ENCODE peak calls at places on chromosome 9, in seven cellular contexts. One of them, this sample, is unnamed.

GRCh38 chr9:211557-211956 is 3.1 kb upstream of the DOCK8 start:
- DNase-seq in T-helper 2 cell: no peak
- DNase-seq in LHCN-M2: no peak
- DNase-seq in AG09309: no peak
- DNase-seq in activated CD4-positive, alpha-beta T cell treated with anti-CD3 and anti-CD28 coated beads, Interleukin-2, amount 10 ng/mL, durations not matched to agents 24 days and 14 days: peak
- DNase-seq in kidney tubule cell: no peak
- DNase-seq in stimulated activated CD4-positive, alpha-beta T cell treated with anti-CD3 and anti-CD28 coated beads, Interleukin-2, amount 100 ng/mL, for 48 hours: no peak
- DNase-seq in this sample: no peak

GRCh38 chr9:35688558-35689350 is 971 bp downstream of the TPM2 start:
- DNase-seq in T-helper 2 cell: no peak
- DNase-seq in LHCN-M2: peak
- DNase-seq in AG09309: no peak
- DNase-seq in activated CD4-positive, alpha-beta T cell treated with anti-CD3 and anti-CD28 coated beads, Interleukin-2, amount 10 ng/mL, durations not matched to agents 24 days and 14 days: no peak
- DNase-seq in kidney tubule cell: peak
- DNase-seq in stimulated activated CD4-positive, alpha-beta T cell treated with anti-CD3 and anti-CD28 coated beads, Interleukin-2, amount 100 ng/mL, for 48 hours: no peak
- DNase-seq in this sample: peak

GRCh38 chr9:96350866-96351265 is 32.6 kb downstream of the SLC35D2 start:
- DNase-seq in T-helper 2 cell: no peak
- DNase-seq in LHCN-M2: no peak
- DNase-seq in AG09309: no peak
- DNase-seq in activated CD4-positive, alpha-beta T cell treated with anti-CD3 and anti-CD28 coated beads, Interleukin-2, amount 10 ng/mL, durations not matched to agents 24 days and 14 days: no peak
- DNase-seq in kidney tubule cell: no peak
- DNase-seq in stimulated activated CD4-positive, alpha-beta T cell treated with anti-CD3 and anti-CD28 coated beads, Interleukin-2, amount 100 ng/mL, for 48 hours: no peak
- DNase-seq in this sample: no peak

GRCh38 chr9:129863059-129863690 is 27.9 kb downstream of the USP20 start:
- DNase-seq in T-helper 2 cell: peak
- DNase-seq in LHCN-M2: no peak
- DNase-seq in AG09309: no peak
- DNase-seq in activated CD4-positive, alpha-beta T cell treated with anti-CD3 and anti-CD28 coated beads, Interleukin-2, amount 10 ng/mL, durations not matched to agents 24 days and 14 days: peak
- DNase-seq in kidney tubule cell: no peak
- DNase-seq in stimulated activated CD4-positive, alpha-beta T cell treated with anti-CD3 and anti-CD28 coated beads, Interleukin-2, amount 100 ng/mL, for 48 hours: peak
- DNase-seq in this sample: peak

GRCh38 chr9:121009657-121010056 is 40.4 kb downstream of the C5 start:
- DNase-seq in T-helper 2 cell: no peak
- DNase-seq in LHCN-M2: no peak
- DNase-seq in AG09309: no peak
- DNase-seq in activated CD4-positive, alpha-beta T cell treated with anti-CD3 and anti-CD28 coated beads, Interleukin-2, amount 10 ng/mL, durations not matched to agents 24 days and 14 days: no peak
- DNase-seq in kidney tubule cell: no peak
- DNase-seq in stimulated activated CD4-positive, alpha-beta T cell treated with anti-CD3 and anti-CD28 coated beads, Interleukin-2, amount 100 ng/mL, for 48 hours: no peak
- DNase-seq in this sample: no peak

GRCh38 chr9:97567894-97568202 is 65.3 kb downstream of the TSTD2 start:
- DNase-seq in T-helper 2 cell: no peak
- DNase-seq in LHCN-M2: no peak
- DNase-seq in AG09309: no peak
- DNase-seq in activated CD4-positive, alpha-beta T cell treated with anti-CD3 and anti-CD28 coated beads, Interleukin-2, amount 10 ng/mL, durations not matched to agents 24 days and 14 days: no peak
- DNase-seq in kidney tubule cell: no peak
- DNase-seq in stimulated activated CD4-positive, alpha-beta T cell treated with anti-CD3 and anti-CD28 coated beads, Interleukin-2, amount 100 ng/mL, for 48 hours: no peak
- DNase-seq in this sample: no peak

GRCh38 chr9:131833906-131834305 is 94.0 kb upstream of the RAPGEF1 start:
- DNase-seq in T-helper 2 cell: no peak
- DNase-seq in LHCN-M2: peak
- DNase-seq in AG09309: no peak
- DNase-seq in activated CD4-positive, alpha-beta T cell treated with anti-CD3 and anti-CD28 coated beads, Interleukin-2, amount 10 ng/mL, durations not matched to agents 24 days and 14 days: no peak
- DNase-seq in kidney tubule cell: peak
- DNase-seq in stimulated activated CD4-positive, alpha-beta T cell treated with anti-CD3 and anti-CD28 coated beads, Interleukin-2, amount 100 ng/mL, for 48 hours: no peak
- DNase-seq in this sample: no peak

GRCh38 chr9:23850242-23851023 is 24.4 kb upstream of the ELAVL2 start:
- DNase-seq in T-helper 2 cell: no peak
- DNase-seq in LHCN-M2: peak
- DNase-seq in AG09309: no peak
- DNase-seq in activated CD4-positive, alpha-beta T cell treated with anti-CD3 and anti-CD28 coated beads, Interleukin-2, amount 10 ng/mL, durations not matched to agents 24 days and 14 days: no peak
- DNase-seq in kidney tubule cell: peak
- DNase-seq in stimulated activated CD4-positive, alpha-beta T cell treated with anti-CD3 and anti-CD28 coated beads, Interleukin-2, amount 100 ng/mL, for 48 hours: no peak
- DNase-seq in this sample: peak

GRCh38 chr9:69200071-69200470 is 26.0 kb downstream of the TJP2 start:
- DNase-seq in T-helper 2 cell: no peak
- DNase-seq in LHCN-M2: peak
- DNase-seq in AG09309: no peak
- DNase-seq in activated CD4-positive, alpha-beta T cell treated with anti-CD3 and anti-CD28 coated beads, Interleukin-2, amount 10 ng/mL, durations not matched to agents 24 days and 14 days: no peak
- DNase-seq in kidney tubule cell: peak
- DNase-seq in stimulated activated CD4-positive, alpha-beta T cell treated with anti-CD3 and anti-CD28 coated beads, Interleukin-2, amount 100 ng/mL, for 48 hours: no peak
- DNase-seq in this sample: peak

GRCh38 chr9:130854086-130854485 is 19.0 kb downstream of the ABL1 start:
- DNase-seq in T-helper 2 cell: no peak
- DNase-seq in LHCN-M2: no peak
- DNase-seq in AG09309: no peak
- DNase-seq in activated CD4-positive, alpha-beta T cell treated with anti-CD3 and anti-CD28 coated beads, Interleukin-2, amount 10 ng/mL, durations not matched to agents 24 days and 14 days: no peak
- DNase-seq in kidney tubule cell: no peak
- DNase-seq in stimulated activated CD4-positive, alpha-beta T cell treated with anti-CD3 and anti-CD28 coated beads, Interleukin-2, amount 100 ng/mL, for 48 hours: no peak
- DNase-seq in this sample: no peak

GRCh38 chr9:101738566-101739183 is at the start of gene GRIN3A:
- DNase-seq in T-helper 2 cell: no peak
- DNase-seq in LHCN-M2: no peak
- DNase-seq in AG09309: no peak
- DNase-seq in activated CD4-positive, alpha-beta T cell treated with anti-CD3 and anti-CD28 coated beads, Interleukin-2, amount 10 ng/mL, durations not matched to agents 24 days and 14 days: no peak
- DNase-seq in kidney tubule cell: peak
- DNase-seq in stimulated activated CD4-positive, alpha-beta T cell treated with anti-CD3 and anti-CD28 coated beads, Interleukin-2, amount 100 ng/mL, for 48 hours: no peak
- DNase-seq in this sample: peak

GRCh38 chr9:92100237-92100911 is 14.8 kb downstream of the SPTLC1 start:
- DNase-seq in T-helper 2 cell: no peak
- DNase-seq in LHCN-M2: peak
- DNase-seq in AG09309: peak
- DNase-seq in activated CD4-positive, alpha-beta T cell treated with anti-CD3 and anti-CD28 coated beads, Interleukin-2, amount 10 ng/mL, durations not matched to agents 24 days and 14 days: no peak
- DNase-seq in kidney tubule cell: peak
- DNase-seq in stimulated activated CD4-positive, alpha-beta T cell treated with anti-CD3 and anti-CD28 coated beads, Interleukin-2, amount 100 ng/mL, for 48 hours: no peak
- DNase-seq in this sample: peak

GRCh38 chr9:137170486-137171148 is 766 bp upstream of the LRRC26 start:
- DNase-seq in T-helper 2 cell: no peak
- DNase-seq in LHCN-M2: no peak
- DNase-seq in AG09309: no peak
- DNase-seq in activated CD4-positive, alpha-beta T cell treated with anti-CD3 and anti-CD28 coated beads, Interleukin-2, amount 10 ng/mL, durations not matched to agents 24 days and 14 days: no peak
- DNase-seq in kidney tubule cell: no peak
- DNase-seq in stimulated activated CD4-positive, alpha-beta T cell treated with anti-CD3 and anti-CD28 coated beads, Interleukin-2, amount 100 ng/mL, for 48 hours: no peak
- DNase-seq in this sample: no peak

GRCh38 chr9:109730228-109730627 is 49.8 kb upstream of the PALM2AKAP2 start:
- DNase-seq in T-helper 2 cell: no peak
- DNase-seq in LHCN-M2: no peak
- DNase-seq in AG09309: no peak
- DNase-seq in activated CD4-positive, alpha-beta T cell treated with anti-CD3 and anti-CD28 coated beads, Interleukin-2, amount 10 ng/mL, durations not matched to agents 24 days and 14 days: no peak
- DNase-seq in kidney tubule cell: no peak
- DNase-seq in stimulated activated CD4-positive, alpha-beta T cell treated with anti-CD3 and anti-CD28 coated beads, Interleukin-2, amount 100 ng/mL, for 48 hours: no peak
- DNase-seq in this sample: peak

GRCh38 chr9:127283917-127284316 is 19.3 kb downstream of the GARNL3 start:
- DNase-seq in T-helper 2 cell: no peak
- DNase-seq in LHCN-M2: peak
- DNase-seq in AG09309: peak
- DNase-seq in activated CD4-positive, alpha-beta T cell treated with anti-CD3 and anti-CD28 coated beads, Interleukin-2, amount 10 ng/mL, durations not matched to agents 24 days and 14 days: peak
- DNase-seq in kidney tubule cell: peak
- DNase-seq in stimulated activated CD4-positive, alpha-beta T cell treated with anti-CD3 and anti-CD28 coated beads, Interleukin-2, amount 100 ng/mL, for 48 hours: no peak
- DNase-seq in this sample: peak

GRCh38 chr9:125517577-125517976 is 189.4 kb downstream of the MAPKAP1 start:
- DNase-seq in T-helper 2 cell: no peak
- DNase-seq in LHCN-M2: no peak
- DNase-seq in AG09309: no peak
- DNase-seq in activated CD4-positive, alpha-beta T cell treated with anti-CD3 and anti-CD28 coated beads, Interleukin-2, amount 10 ng/mL, durations not matched to agents 24 days and 14 days: no peak
- DNase-seq in kidney tubule cell: no peak
- DNase-seq in stimulated activated CD4-positive, alpha-beta T cell treated with anti-CD3 and anti-CD28 coated beads, Interleukin-2, amount 100 ng/mL, for 48 hours: no peak
- DNase-seq in this sample: no peak

GRCh38 chr9:81650836-81651545 is 38.4 kb downstream of the TLE1 start:
- DNase-seq in T-helper 2 cell: no peak
- DNase-seq in LHCN-M2: no peak
- DNase-seq in AG09309: no peak
- DNase-seq in activated CD4-positive, alpha-beta T cell treated with anti-CD3 and anti-CD28 coated beads, Interleukin-2, amount 10 ng/mL, durations not matched to agents 24 days and 14 days: no peak
- DNase-seq in kidney tubule cell: no peak
- DNase-seq in stimulated activated CD4-positive, alpha-beta T cell treated with anti-CD3 and anti-CD28 coated beads, Interleukin-2, amount 100 ng/mL, for 48 hours: no peak
- DNase-seq in this sample: no peak

GRCh38 chr9:80932181-80932580 is 757.2 kb downstream of the TLE1 start:
- DNase-seq in T-helper 2 cell: no peak
- DNase-seq in LHCN-M2: no peak
- DNase-seq in AG09309: no peak
- DNase-seq in activated CD4-positive, alpha-beta T cell treated with anti-CD3 and anti-CD28 coated beads, Interleukin-2, amount 10 ng/mL, durations not matched to agents 24 days and 14 days: no peak
- DNase-seq in kidney tubule cell: peak
- DNase-seq in stimulated activated CD4-positive, alpha-beta T cell treated with anti-CD3 and anti-CD28 coated beads, Interleukin-2, amount 100 ng/mL, for 48 hours: no peak
- DNase-seq in this sample: no peak

GRCh38 chr9:112503170-112503569 is 16.5 kb downstream of the KIAA1958 start:
- DNase-seq in T-helper 2 cell: no peak
- DNase-seq in LHCN-M2: no peak
- DNase-seq in AG09309: no peak
- DNase-seq in activated CD4-positive, alpha-beta T cell treated with anti-CD3 and anti-CD28 coated beads, Interleukin-2, amount 10 ng/mL, durations not matched to agents 24 days and 14 days: no peak
- DNase-seq in kidney tubule cell: no peak
- DNase-seq in stimulated activated CD4-positive, alpha-beta T cell treated with anti-CD3 and anti-CD28 coated beads, Interleukin-2, amount 100 ng/mL, for 48 hours: no peak
- DNase-seq in this sample: no peak

GRCh38 chr9:115369322-115369957 is 251.5 kb upstream of the TNC start:
- DNase-seq in T-helper 2 cell: no peak
- DNase-seq in LHCN-M2: peak
- DNase-seq in AG09309: peak
- DNase-seq in activated CD4-positive, alpha-beta T cell treated with anti-CD3 and anti-CD28 coated beads, Interleukin-2, amount 10 ng/mL, durations not matched to agents 24 days and 14 days: no peak
- DNase-seq in kidney tubule cell: no peak
- DNase-seq in stimulated activated CD4-positive, alpha-beta T cell treated with anti-CD3 and anti-CD28 coated beads, Interleukin-2, amount 100 ng/mL, for 48 hours: no peak
- DNase-seq in this sample: no peak

GRCh38 chr9:136138566-136138965 is 19.9 kb upstream of the TMEM250 start:
- DNase-seq in T-helper 2 cell: no peak
- DNase-seq in LHCN-M2: no peak
- DNase-seq in AG09309: no peak
- DNase-seq in activated CD4-positive, alpha-beta T cell treated with anti-CD3 and anti-CD28 coated beads, Interleukin-2, amount 10 ng/mL, durations not matched to agents 24 days and 14 days: peak
- DNase-seq in kidney tubule cell: peak
- DNase-seq in stimulated activated CD4-positive, alpha-beta T cell treated with anti-CD3 and anti-CD28 coated beads, Interleukin-2, amount 100 ng/mL, for 48 hours: peak
- DNase-seq in this sample: no peak

GRCh38 chr9:111599092-111599947 is at the start of gene PTGR1:
- DNase-seq in T-helper 2 cell: no peak
- DNase-seq in LHCN-M2: peak
- DNase-seq in AG09309: peak
- DNase-seq in activated CD4-positive, alpha-beta T cell treated with anti-CD3 and anti-CD28 coated beads, Interleukin-2, amount 10 ng/mL, durations not matched to agents 24 days and 14 days: peak
- DNase-seq in kidney tubule cell: peak
- DNase-seq in stimulated activated CD4-positive, alpha-beta T cell treated with anti-CD3 and anti-CD28 coated beads, Interleukin-2, amount 100 ng/mL, for 48 hours: peak
- DNase-seq in this sample: peak

This sample was measured in RWPE1.